ENCODE peak calls at places on chromosomes 13 and 19, in six cellular contexts. U, E, T, D, K and N are unnamed samples.

GRCh38 chr19:7982103-7982502 is 23.3 kb downstream of the ELAVL1 start:
- DNase-seq in K (no peak), D (no peak), T (no peak), U (no peak), E (no peak), N (no peak)

GRCh38 chr13:59914556-59914955 is 249.2 kb downstream of the DIAPH3 start:
- DNase-seq in D (peak), E (peak), U (no peak), T (no peak), K (no peak), N (no peak)

GRCh38 chr19:48330012-48330681 is 4.8 kb downstream of the EMP3 start:
- DNase-seq in U (peak), K (no peak), E (no peak), D (peak), T (peak), N (peak)

GRCh38 chr13:32905063-32905863 is 111.0 kb upstream of the KL start:
- DNase-seq in T (no peak), E (no peak), D (no peak), K (peak), U (no peak), N (no peak)

GRCh38 chr19:28012361-28012760 is 1200.6 kb downstream of the UQCRFS1 start:
- DNase-seq in K (no peak), D (no peak), U (no peak), E (no peak), T (no peak), N (no peak)

GRCh38 chr19:3849092-3849491 is 19.7 kb downstream of the ZFR2 start:
- DNase-seq in K (peak), T (no peak), D (peak), E (no peak), U (no peak), N (no peak)

GRCh38 chr13:38941353-38941945 is 49.2 kb downstream of the STOML3 start:
- DNase-seq in K (no peak), D (no peak), T (no peak), E (no peak), U (no peak), N (no peak)

GRCh38 chr19:14683439-14683838 is 6.4 kb upstream of the ZNF333 start:
- DNase-seq in T (no peak), D (no peak), U (no peak), E (no peak), K (no peak), N (no peak)

GRCh38 chr13:40233731-40234195 is 432.7 kb downstream of the FOXO1 start:
- DNase-seq in E (no peak), T (no peak), K (peak), U (no peak), D (no peak), N (no peak)

GRCh38 chr19:16654621-16655020 is 5.3 kb downstream of the SMIM7 start:
- DNase-seq in T (no peak), U (no peak), K (no peak), D (peak), E (no peak), N (no peak)

GRCh38 chr13:93857126-93857525 is 622.4 kb downstream of the DCT start:
- DNase-seq in U (no peak), T (no peak), E (peak), D (peak), K (no peak), N (no peak)

GRCh38 chr19:19110410-19111137 is 27.7 kb downstream of the TMEM161A start:
- DNase-seq in E (no peak), T (no peak), D (no peak), K (no peak), U (no peak), N (peak)
- TF ChIP-seq CTCF in E (no peak), T (no peak), D (no peak), K (no peak), U (no peak), N (peak)

GRCh38 chr13:99796175-99796819 is 175.3 kb downstream of the ZIC5 start:
- DNase-seq in D (peak), K (peak), U (no peak), T (no peak), E (peak), N (peak)

GRCh38 chr13:99797716-99798115 is 173.9 kb downstream of the ZIC5 start:
- DNase-seq in U (no peak), K (no peak), T (no peak), E (no peak), D (no peak), N (no peak)

DNA sequence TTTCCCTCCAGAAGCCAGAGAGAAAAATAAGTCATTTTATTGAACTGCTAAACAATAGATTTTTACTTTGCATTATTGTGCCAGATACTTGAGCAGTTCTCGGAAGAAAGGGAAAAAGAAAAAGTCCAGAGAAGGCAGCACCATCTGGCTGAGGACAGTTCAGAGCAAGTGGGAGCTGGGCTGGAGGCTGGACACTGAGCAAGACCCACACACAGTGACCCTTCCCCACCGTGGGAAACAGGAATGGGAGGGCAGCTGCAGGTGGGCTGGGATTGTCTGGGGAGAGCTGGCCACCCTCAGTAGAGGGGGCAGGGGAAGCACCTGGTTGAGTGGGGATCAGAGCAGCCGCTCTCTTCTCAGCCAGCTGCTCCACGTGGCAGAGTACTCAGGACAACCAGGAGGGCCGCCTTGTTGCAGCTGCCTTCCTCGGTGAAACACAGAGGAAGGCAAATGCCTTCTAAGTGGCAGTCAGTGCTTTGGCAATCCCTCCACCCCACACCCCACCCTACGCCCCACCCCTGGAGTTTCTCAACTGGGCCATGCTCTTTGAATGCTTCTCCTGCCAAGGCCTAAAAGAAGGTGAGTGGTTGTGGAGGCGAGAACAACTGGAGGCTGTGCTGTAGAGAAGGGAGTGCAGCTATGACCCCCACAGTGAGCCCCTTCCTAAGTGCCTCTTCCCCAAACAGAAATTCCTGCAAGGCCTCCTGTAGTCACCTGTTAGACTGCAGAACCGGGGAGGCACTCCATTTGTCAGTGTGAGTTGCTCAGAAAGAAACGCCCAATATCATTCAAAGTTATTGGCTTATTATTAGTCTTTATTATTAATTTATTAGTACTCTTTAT is 179.3 kb downstream of the ZIC5 start:
- DNase-seq in D (no peak), T (no peak), U (no peak), E (no peak), K (no peak), N (no peak)
- TF ChIP-seq CTCF in D (no peak), T (no peak), U (no peak), E (no peak), K (no peak), N (no peak)

GRCh38 chr13:37769545-37769944 is 100.0 kb downstream of the TRPC4 start:
- DNase-seq in E (no peak), U (no peak), D (no peak), K (no peak), T (no peak), N (no peak)

DNA sequence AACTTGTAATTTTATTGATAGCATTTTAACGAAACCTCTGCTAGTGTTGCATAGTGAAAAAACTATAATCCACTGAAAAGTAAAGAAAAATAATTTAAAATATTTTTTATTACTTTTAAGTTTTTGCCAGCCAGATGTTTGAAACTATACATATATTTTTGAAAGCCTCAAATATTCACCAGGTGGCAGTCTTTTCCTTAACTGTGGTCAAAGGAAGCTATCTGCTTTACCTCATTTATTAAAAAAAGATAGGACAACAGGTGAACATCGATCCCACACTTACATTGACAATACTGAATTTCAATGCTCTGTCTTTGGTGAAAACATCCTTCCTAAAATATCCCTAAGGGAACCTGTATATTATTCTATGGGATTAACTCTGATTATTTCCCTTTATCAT is 100.5 kb downstream of the TRPC4 start:
- DNase-seq in D (no peak), K (peak), T (no peak), E (no peak), U (no peak), N (no peak)
- TF ChIP-seq CTCF in D (peak), K (no peak), T (no peak), E (peak), U (no peak), N (peak)

GRCh38 chr13:19085258-19085657 is 96.4 kb downstream of the TUBA3C start:
- DNase-seq in T (no peak), K (no peak), E (no peak), U (no peak), D (no peak), N (no peak)

GRCh38 chr13:19088416-19088815 is 93.2 kb downstream of the TUBA3C start:
- DNase-seq in U (no peak), E (no peak), T (no peak), D (no peak), K (no peak), N (no peak)

GRCh38 chr13:19085876-19086275 is 95.7 kb downstream of the TUBA3C start:
- DNase-seq in D (no peak), U (no peak), E (no peak), T (no peak), K (no peak), N (no peak)

GRCh38 chr13:19090495-19090894 is 91.1 kb downstream of the TUBA3C start:
- DNase-seq in T (no peak), K (no peak), E (no peak), U (no peak), D (no peak), N (no peak)

DNA sequence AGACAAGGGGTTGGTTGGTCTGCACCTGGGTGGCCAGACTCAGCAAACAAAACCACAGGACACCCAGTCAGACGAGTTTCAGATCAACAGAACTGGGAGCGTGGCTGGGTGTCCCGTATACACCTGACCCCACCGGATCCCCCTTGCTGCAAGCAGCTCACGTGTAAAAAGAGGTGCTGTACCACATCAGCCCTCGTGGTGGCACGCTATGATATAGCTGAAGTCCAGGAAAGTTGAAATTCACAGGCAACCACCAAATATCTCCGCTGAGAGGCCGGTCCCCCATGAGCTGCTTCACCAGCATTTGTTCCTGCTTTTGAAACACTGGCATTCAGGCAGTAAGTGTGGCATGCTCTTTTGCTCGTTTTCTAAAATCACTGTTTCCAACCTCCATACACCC is 92.3 kb downstream of the TUBA3C start:
- DNase-seq in U (no peak), E (no peak), D (no peak), T (peak), K (no peak), N (no peak)
- TF ChIP-seq CTCF in U (no peak), E (no peak), D (no peak), T (no peak), K (no peak), N (no peak)

GRCh38 chr19:42178791-42179500 is 38.5 kb downstream of the DEDD2 start:
- DNase-seq in U (no peak), T (no peak), E (no peak), D (no peak), K (no peak), N (no peak)

GRCh38 chr19:42176649-42176989 is 40.9 kb downstream of the DEDD2 start:
- DNase-seq in U (no peak), E (no peak), D (no peak), T (no peak), K (peak), N (no peak)

GRCh38 chr19:42176990-42177685 is 40.3 kb downstream of the DEDD2 start:
- DNase-seq in U (peak), E (peak), K (peak), T (peak), D (peak), N (peak)

GRCh38 chr19:42177686-42178019 is 39.8 kb downstream of the DEDD2 start:
- DNase-seq in U (no peak), T (no peak), E (no peak), K (no peak), D (no peak), N (no peak)

DNA sequence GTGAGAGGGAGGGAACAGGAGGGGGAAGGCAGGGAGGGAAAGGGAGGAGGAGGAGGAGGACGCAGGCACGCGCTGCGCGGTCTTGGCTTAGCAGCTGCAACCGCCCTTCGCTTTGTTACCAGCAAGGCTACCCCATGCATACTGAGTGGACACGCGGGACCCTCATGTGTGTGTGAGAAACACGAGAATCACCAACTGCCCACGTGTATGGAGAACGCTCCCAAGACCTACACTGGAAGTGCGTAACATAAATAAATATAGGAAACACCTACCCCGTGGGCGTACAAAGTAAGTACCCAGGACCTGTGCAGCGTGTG is 38.0 kb downstream of the DEDD2 start:
- DNase-seq in K (no peak), U (no peak), D (no peak), E (no peak), T (no peak), N (no peak)
- TF ChIP-seq CTCF in K (no peak), U (no peak), D (no peak), E (no peak), T (no peak), N (no peak)

GRCh38 chr19:41195675-41196497 is 2.9 kb downstream of the CYP2S1 start:
- DNase-seq in E (peak), T (no peak), D (peak), U (no peak), K (peak), N (no peak)
- TF ChIP-seq CTCF in E (no peak), T (no peak), D (no peak), U (no peak), K (no peak), N (no peak)